ENCODE peak calls at places on chromosomes 11 and 22, in five cellular contexts. H, R, C, G and U are unnamed samples.

GRCh38 chr22:34950480-34950879 is 115.5 kb upstream of the ISX start:
- DNase-seq in H (no peak), R (no peak), G (no peak), C (no peak), U (no peak)

GRCh38 chr11:72813740-72814138 is 472 bp upstream of the ATG16L2 start:
- DNase-seq in G (peak; percentile 90), R (peak; percentile 83), C (peak; percentile 93), H (peak; percentile 82), U (peak; percentile 96)

GRCh38 chr11:70305501-70305900 is 35.0 kb downstream of the PPFIA1 start:
- DNase-seq in R (no peak), C (no peak), H (no peak), G (no peak), U (no peak)

GRCh38 chr11:824292-824880 is 3.3 kb upstream of the CRACR2B start:
- DNase-seq in H (no peak), R (no peak), G (no peak), C (no peak), U (peak; percentile 59)

GRCh38 chr11:450809-451451 is 851 bp downstream of the PTDSS2 start:
- DNase-seq in R (peak; percentile 66), G (peak; percentile 63), H (peak; percentile 60), C (peak; percentile 82), U (peak; percentile 58)

GRCh38 chr11:76209671-76209955 is 3.3 kb upstream of the WNT11 start:
- DNase-seq in R (no peak), C (no peak), G (no peak), H (no peak), U (no peak)

GRCh38 chr11:67351275-67352005 is 1.9 kb downstream of the POLD4 start:
- DNase-seq in R (peak; percentile 95), C (peak; percentile 77), G (no peak), H (no peak), U (peak; percentile 69)

GRCh38 chr22:43955040-43955882 is at the start of gene SAMM50:
- DNase-seq in H (peak; percentile 90), G (peak; percentile 92), C (peak; percentile 94), R (peak; percentile 89), U (peak; percentile 95)

GRCh38 chr22:41557401-41558240 is 3.2 kb upstream of the CSDC2 start:
- DNase-seq in R (peak; percentile 41), C (peak; percentile 75), H (peak; percentile 21), G (peak; percentile 37), U (peak; percentile 74)

GRCh38 chr11:49952091-49952490 is at the start of gene OR4C13:
- DNase-seq in H (no peak), G (no peak), R (no peak), C (no peak), U (no peak)

GRCh38 chr11:99068832-99069231 is 48.1 kb downstream of the CNTN5 start:
- DNase-seq in G (no peak), R (no peak), H (no peak), C (no peak), U (no peak)

GRCh38 chr11:10896493-10896892 is 38.6 kb upstream of the ZBED5 start:
- DNase-seq in G (no peak), R (no peak), H (no peak), C (no peak), U (no peak)

GRCh38 chr11:109644158-109644557 is 222.2 kb downstream of the C11orf87 start:
- DNase-seq in G (peak; percentile 7), C (no peak), H (no peak), R (no peak), U (no peak)

GRCh38 chr11:67649634-67650540 is 643 bp downstream of the ACY3 start:
- DNase-seq in R (no peak), G (no peak), C (no peak), H (no peak), U (no peak)

GRCh38 chr11:16346975-16347374 is 9.4 kb downstream of the SOX6 start:
- DNase-seq in R (no peak), H (no peak), C (no peak), G (no peak), U (no peak)

GRCh38 chr11:75663808-75664207 is 5.0 kb downstream of the MAP6 start:
- DNase-seq in G (no peak), H (no peak), R (no peak), C (no peak), U (no peak)

GRCh38 chr11:33774356-33775063 is at the start of gene FBXO3:
- DNase-seq in R (peak; percentile 91), G (peak; percentile 88), H (peak; percentile 69), C (peak; percentile 90), U (peak; percentile 86)

GRCh38 chr11:107590460-107591097 is 368 bp upstream of the ELMOD1 start:
- DNase-seq in R (peak; percentile 29), H (no peak), C (no peak), G (no peak), U (no peak)

GRCh38 chr11:61826930-61827572 is 1.0 kb upstream of the FADS2 start:
- DNase-seq in R (no peak), C (peak; percentile 65), H (no peak), G (no peak), U (no peak)

GRCh38 chr11:108093128-108093904 is 28.1 kb upstream of the ACAT1 start:
- DNase-seq in H (no peak), C (no peak), R (no peak), G (no peak), U (no peak)

GRCh38 chr22:46710842-46711241 is 27.2 kb downstream of the CERK start:
- DNase-seq in C (no peak), G (no peak), H (no peak), R (no peak), U (no peak)

GRCh38 chr11:27040302-27041115 is at the start of gene BBOX1:
- DNase-seq in R (no peak), C (no peak), G (no peak), H (no peak), U (no peak)

GRCh38 chr11:77547863-77548551 is 41.7 kb upstream of the AQP11 start:
- DNase-seq in R (peak; percentile 66), C (no peak), H (peak; percentile 11), G (no peak), U (peak; percentile 67)